ENCODE peak calls at places on chromosomes 12 and 14, in four cellular contexts. One of them, this sample, is unnamed.

GRCh38 chr12:55687746-55688145 is 20.0 kb downstream of the ITGA7 start:
- DNase-seq in RKO: no peak
- DNase-seq in LoVo: no peak
- DNase-seq in non-pigmented ciliary epithelial cell: no peak
- DNase-seq in this sample: peak

GRCh38 chr12:14362347-14362746 is 3.1 kb upstream of the ATF7IP start:
- DNase-seq in non-pigmented ciliary epithelial cell: no peak
- DNase-seq in LoVo: no peak
- DNase-seq in RKO: no peak
- DNase-seq in this sample: no peak

GRCh38 chr14:95098984-95099599 is 58.2 kb downstream of the DICER1 start:
- DNase-seq in non-pigmented ciliary epithelial cell: no peak
- DNase-seq in RKO: peak
- DNase-seq in LoVo: peak
- DNase-seq in this sample: peak

GRCh38 chr12:131345521-131346436 is 365.1 kb upstream of the SFSWAP start:
- DNase-seq in non-pigmented ciliary epithelial cell: no peak
- DNase-seq in RKO: no peak
- DNase-seq in LoVo: no peak
- DNase-seq in this sample: no peak

GRCh38 chr14:105910426-105910825 is 384.0 kb downstream of the TMEM121 start:
- DNase-seq in LoVo: no peak
- DNase-seq in non-pigmented ciliary epithelial cell: no peak
- DNase-seq in RKO: no peak
- DNase-seq in this sample: no peak

GRCh38 chr12:19533567-19533966 is 94.3 kb downstream of the AEBP2 start:
- DNase-seq in RKO: no peak
- DNase-seq in non-pigmented ciliary epithelial cell: no peak
- DNase-seq in LoVo: no peak
- DNase-seq in this sample: no peak

GRCh38 chr12:114684098-114684869 is at the start of gene TBX3:
- DNase-seq in non-pigmented ciliary epithelial cell: peak
- DNase-seq in LoVo: peak
- DNase-seq in RKO: peak
- DNase-seq in this sample: peak

GRCh38 chr12:53065470-53065869 is 13.7 kb downstream of the SPRYD3 start:
- DNase-seq in non-pigmented ciliary epithelial cell: no peak
- DNase-seq in LoVo: no peak
- DNase-seq in RKO: no peak
- DNase-seq in this sample: no peak

GRCh38 chr12:66555113-66555512 is 123.8 kb downstream of the GRIP1 start:
- DNase-seq in LoVo: no peak
- DNase-seq in RKO: peak
- DNase-seq in non-pigmented ciliary epithelial cell: no peak
- DNase-seq in this sample: no peak

GRCh38 chr12:42692749-42693148 is 103.2 kb upstream of the PRICKLE1 start:
- DNase-seq in non-pigmented ciliary epithelial cell: no peak
- DNase-seq in RKO: no peak
- DNase-seq in LoVo: no peak
- DNase-seq in this sample: no peak

GRCh38 chr14:78606111-78606510 is 435.9 kb downstream of the NRXN3 start:
- DNase-seq in non-pigmented ciliary epithelial cell: peak
- DNase-seq in RKO: peak
- DNase-seq in LoVo: no peak
- DNase-seq in this sample: no peak

GRCh38 chr12:6745751-6746525 is 7.0 kb downstream of the MLF2 start:
- DNase-seq in RKO: no peak
- DNase-seq in LoVo: no peak
- DNase-seq in non-pigmented ciliary epithelial cell: no peak
- DNase-seq in this sample: no peak

GRCh38 chr14:105838591-105839424 is 312.4 kb downstream of the TMEM121 start:
- DNase-seq in RKO: no peak
- DNase-seq in non-pigmented ciliary epithelial cell: no peak
- DNase-seq in LoVo: no peak
- DNase-seq in this sample: no peak

GRCh38 chr14:65103150-65103760 is 938 bp upstream of the MAX start:
- DNase-seq in RKO: peak
- DNase-seq in LoVo: peak
- DNase-seq in non-pigmented ciliary epithelial cell: no peak
- DNase-seq in this sample: no peak

GRCh38 chr12:109888179-109889020 is 8.1 kb upstream of the GLTP start:
- DNase-seq in RKO: peak
- DNase-seq in LoVo: peak
- DNase-seq in non-pigmented ciliary epithelial cell: peak
- DNase-seq in this sample: no peak

GRCh38 chr14:47439953-47440352 is 235.5 kb downstream of the MDGA2 start:
- DNase-seq in RKO: no peak
- DNase-seq in non-pigmented ciliary epithelial cell: no peak
- DNase-seq in LoVo: no peak
- DNase-seq in this sample: no peak

GRCh38 chr14:32808574-32809098 is 130.0 kb upstream of the NPAS3 start:
- DNase-seq in non-pigmented ciliary epithelial cell: no peak
- DNase-seq in RKO: no peak
- DNase-seq in LoVo: no peak
- DNase-seq in this sample: no peak